ENCODE peak calls at places on chromosomes 4 and X, in seven cellular contexts. One of them, this sample, is unnamed.

GRCh38 chrX:131571348-131571747 is 27.5 kb downstream of the OR13H1 start:
- DNase-seq in stimulated activated CD4-positive, alpha-beta T cell treated with anti-CD3 and anti-CD28 coated beads, Interleukin-1b, Interleukin-23, amount 100 ng/mL, for 24 hours: no peak
- DNase-seq in posterior cingulate gyrus: no peak
- DNase-seq in M059J: peak
- DNase-seq in IMR-90: no peak
- DNase-seq in kidney glomerular epithelial cell: no peak
- DNase-seq in naive thymus-derived CD8-positive, alpha-beta T cell: no peak
- DNase-seq in this sample: no peak

GRCh38 chr4:121656269-121656641 is 40.5 kb downstream of the ANXA5 start:
- DNase-seq in stimulated activated CD4-positive, alpha-beta T cell treated with anti-CD3 and anti-CD28 coated beads, Interleukin-1b, Interleukin-23, amount 100 ng/mL, for 24 hours: no peak
- DNase-seq in posterior cingulate gyrus: no peak
- DNase-seq in M059J: peak
- DNase-seq in IMR-90: peak
- DNase-seq in kidney glomerular epithelial cell: peak
- DNase-seq in naive thymus-derived CD8-positive, alpha-beta T cell: no peak
- DNase-seq in this sample: no peak

GRCh38 chrX:155048997-155049619 is 21.8 kb downstream of the CMC4 start:
- DNase-seq in stimulated activated CD4-positive, alpha-beta T cell treated with anti-CD3 and anti-CD28 coated beads, Interleukin-1b, Interleukin-23, amount 100 ng/mL, for 24 hours: no peak
- DNase-seq in posterior cingulate gyrus: no peak
- DNase-seq in M059J: peak
- DNase-seq in IMR-90: peak
- DNase-seq in kidney glomerular epithelial cell: no peak
- DNase-seq in naive thymus-derived CD8-positive, alpha-beta T cell: peak
- DNase-seq in this sample: peak

GRCh38 chrX:17291998-17292658 is 82.9 kb upstream of the NHS start:
- DNase-seq in stimulated activated CD4-positive, alpha-beta T cell treated with anti-CD3 and anti-CD28 coated beads, Interleukin-1b, Interleukin-23, amount 100 ng/mL, for 24 hours: no peak
- DNase-seq in posterior cingulate gyrus: no peak
- DNase-seq in M059J: no peak
- DNase-seq in IMR-90: no peak
- DNase-seq in kidney glomerular epithelial cell: no peak
- DNase-seq in naive thymus-derived CD8-positive, alpha-beta T cell: no peak
- DNase-seq in this sample: no peak

GRCh38 chrX:153708415-153708814 is 15.8 kb downstream of the BCAP31 start:
- DNase-seq in stimulated activated CD4-positive, alpha-beta T cell treated with anti-CD3 and anti-CD28 coated beads, Interleukin-1b, Interleukin-23, amount 100 ng/mL, for 24 hours: no peak
- DNase-seq in posterior cingulate gyrus: peak
- DNase-seq in M059J: peak
- DNase-seq in IMR-90: peak
- DNase-seq in kidney glomerular epithelial cell: peak
- DNase-seq in naive thymus-derived CD8-positive, alpha-beta T cell: no peak
- DNase-seq in this sample: no peak

GRCh38 chrX:56764153-56764974 is 35.3 kb downstream of the NBDY start:
- DNase-seq in stimulated activated CD4-positive, alpha-beta T cell treated with anti-CD3 and anti-CD28 coated beads, Interleukin-1b, Interleukin-23, amount 100 ng/mL, for 24 hours: peak
- DNase-seq in posterior cingulate gyrus: peak
- DNase-seq in M059J: peak
- DNase-seq in IMR-90: peak
- DNase-seq in kidney glomerular epithelial cell: no peak
- DNase-seq in naive thymus-derived CD8-positive, alpha-beta T cell: peak
- DNase-seq in this sample: peak

GRCh38 chr4:71004281-71004851 is 10.9 kb downstream of the DCK start:
- DNase-seq in stimulated activated CD4-positive, alpha-beta T cell treated with anti-CD3 and anti-CD28 coated beads, Interleukin-1b, Interleukin-23, amount 100 ng/mL, for 24 hours: no peak
- DNase-seq in posterior cingulate gyrus: no peak
- DNase-seq in M059J: no peak
- DNase-seq in IMR-90: no peak
- DNase-seq in kidney glomerular epithelial cell: no peak
- DNase-seq in naive thymus-derived CD8-positive, alpha-beta T cell: peak
- DNase-seq in this sample: peak

GRCh38 chr4:16897991-16898827 is at the start of gene LDB2:
- DNase-seq in stimulated activated CD4-positive, alpha-beta T cell treated with anti-CD3 and anti-CD28 coated beads, Interleukin-1b, Interleukin-23, amount 100 ng/mL, for 24 hours: no peak
- DNase-seq in posterior cingulate gyrus: peak
- DNase-seq in M059J: peak
- DNase-seq in IMR-90: peak
- DNase-seq in kidney glomerular epithelial cell: peak
- DNase-seq in naive thymus-derived CD8-positive, alpha-beta T cell: no peak
- DNase-seq in this sample: no peak

GRCh38 chr4:53553486-53554210 is 37.6 kb downstream of the LNX1 start:
- DNase-seq in stimulated activated CD4-positive, alpha-beta T cell treated with anti-CD3 and anti-CD28 coated beads, Interleukin-1b, Interleukin-23, amount 100 ng/mL, for 24 hours: no peak
- DNase-seq in posterior cingulate gyrus: no peak
- DNase-seq in M059J: no peak
- DNase-seq in IMR-90: no peak
- DNase-seq in kidney glomerular epithelial cell: no peak
- DNase-seq in naive thymus-derived CD8-positive, alpha-beta T cell: no peak
- DNase-seq in this sample: no peak

GRCh38 chr4:138175337-138175794 is 66.8 kb downstream of the SLC7A11 start:
- DNase-seq in stimulated activated CD4-positive, alpha-beta T cell treated with anti-CD3 and anti-CD28 coated beads, Interleukin-1b, Interleukin-23, amount 100 ng/mL, for 24 hours: no peak
- DNase-seq in posterior cingulate gyrus: no peak
- DNase-seq in M059J: peak
- DNase-seq in IMR-90: peak
- DNase-seq in kidney glomerular epithelial cell: peak
- DNase-seq in naive thymus-derived CD8-positive, alpha-beta T cell: no peak
- DNase-seq in this sample: no peak

GRCh38 chrX:7934026-7934425 is 6.8 kb upstream of the PNPLA4 start:
- DNase-seq in stimulated activated CD4-positive, alpha-beta T cell treated with anti-CD3 and anti-CD28 coated beads, Interleukin-1b, Interleukin-23, amount 100 ng/mL, for 24 hours: no peak
- DNase-seq in posterior cingulate gyrus: no peak
- DNase-seq in M059J: no peak
- DNase-seq in IMR-90: no peak
- DNase-seq in kidney glomerular epithelial cell: no peak
- DNase-seq in naive thymus-derived CD8-positive, alpha-beta T cell: no peak
- DNase-seq in this sample: no peak

GRCh38 chrX:47148946-47149345 is 3.9 kb downstream of the RBM10 start:
- DNase-seq in stimulated activated CD4-positive, alpha-beta T cell treated with anti-CD3 and anti-CD28 coated beads, Interleukin-1b, Interleukin-23, amount 100 ng/mL, for 24 hours: no peak
- DNase-seq in posterior cingulate gyrus: no peak
- DNase-seq in M059J: peak
- DNase-seq in IMR-90: no peak
- DNase-seq in kidney glomerular epithelial cell: no peak
- DNase-seq in naive thymus-derived CD8-positive, alpha-beta T cell: no peak
- DNase-seq in this sample: no peak

GRCh38 chr4:149831656-149832208 is 16.1 kb upstream of the IQCM start:
- DNase-seq in stimulated activated CD4-positive, alpha-beta T cell treated with anti-CD3 and anti-CD28 coated beads, Interleukin-1b, Interleukin-23, amount 100 ng/mL, for 24 hours: no peak
- DNase-seq in posterior cingulate gyrus: no peak
- DNase-seq in M059J: no peak
- DNase-seq in IMR-90: no peak
- DNase-seq in kidney glomerular epithelial cell: no peak
- DNase-seq in naive thymus-derived CD8-positive, alpha-beta T cell: no peak
- DNase-seq in this sample: no peak

GRCh38 chr4:55947912-55948725 is 626 bp upstream of the CEP135 start:
- DNase-seq in stimulated activated CD4-positive, alpha-beta T cell treated with anti-CD3 and anti-CD28 coated beads, Interleukin-1b, Interleukin-23, amount 100 ng/mL, for 24 hours: no peak
- DNase-seq in posterior cingulate gyrus: no peak
- DNase-seq in M059J: peak
- DNase-seq in IMR-90: peak
- DNase-seq in kidney glomerular epithelial cell: peak
- DNase-seq in naive thymus-derived CD8-positive, alpha-beta T cell: peak
- DNase-seq in this sample: peak

GRCh38 chrX:152138388-152138784 is at the start of gene MAGEA10:
- DNase-seq in stimulated activated CD4-positive, alpha-beta T cell treated with anti-CD3 and anti-CD28 coated beads, Interleukin-1b, Interleukin-23, amount 100 ng/mL, for 24 hours: no peak
- DNase-seq in posterior cingulate gyrus: no peak
- DNase-seq in M059J: peak
- DNase-seq in IMR-90: no peak
- DNase-seq in kidney glomerular epithelial cell: no peak
- DNase-seq in naive thymus-derived CD8-positive, alpha-beta T cell: no peak
- DNase-seq in this sample: no peak

GRCh38 chr4:119027815-119028214 is 107.8 kb upstream of the MYOZ2 start:
- DNase-seq in stimulated activated CD4-positive, alpha-beta T cell treated with anti-CD3 and anti-CD28 coated beads, Interleukin-1b, Interleukin-23, amount 100 ng/mL, for 24 hours: no peak
- DNase-seq in posterior cingulate gyrus: no peak
- DNase-seq in M059J: no peak
- DNase-seq in IMR-90: no peak
- DNase-seq in kidney glomerular epithelial cell: no peak
- DNase-seq in naive thymus-derived CD8-positive, alpha-beta T cell: no peak
- DNase-seq in this sample: no peak

GRCh38 chr4:127211377-127212268 is 421.1 kb upstream of the INTU start:
- DNase-seq in stimulated activated CD4-positive, alpha-beta T cell treated with anti-CD3 and anti-CD28 coated beads, Interleukin-1b, Interleukin-23, amount 100 ng/mL, for 24 hours: no peak
- DNase-seq in posterior cingulate gyrus: no peak
- DNase-seq in M059J: no peak
- DNase-seq in IMR-90: no peak
- DNase-seq in kidney glomerular epithelial cell: no peak
- DNase-seq in naive thymus-derived CD8-positive, alpha-beta T cell: no peak
- DNase-seq in this sample: no peak

GRCh38 chr4:150390531-150390910 is 191.4 kb upstream of the MAB21L2 start:
- DNase-seq in stimulated activated CD4-positive, alpha-beta T cell treated with anti-CD3 and anti-CD28 coated beads, Interleukin-1b, Interleukin-23, amount 100 ng/mL, for 24 hours: no peak
- DNase-seq in posterior cingulate gyrus: no peak
- DNase-seq in M059J: no peak
- DNase-seq in IMR-90: no peak
- DNase-seq in kidney glomerular epithelial cell: no peak
- DNase-seq in naive thymus-derived CD8-positive, alpha-beta T cell: no peak
- DNase-seq in this sample: no peak

GRCh38 chrX:39020051-39020669 is 218.9 kb downstream of the MID1IP1 start:
- DNase-seq in stimulated activated CD4-positive, alpha-beta T cell treated with anti-CD3 and anti-CD28 coated beads, Interleukin-1b, Interleukin-23, amount 100 ng/mL, for 24 hours: no peak
- DNase-seq in posterior cingulate gyrus: no peak
- DNase-seq in M059J: no peak
- DNase-seq in IMR-90: no peak
- DNase-seq in kidney glomerular epithelial cell: no peak
- DNase-seq in naive thymus-derived CD8-positive, alpha-beta T cell: no peak
- DNase-seq in this sample: no peak

GRCh38 chr4:41533685-41534084 is 4.3 kb upstream of the LIMCH1 start:
- DNase-seq in stimulated activated CD4-positive, alpha-beta T cell treated with anti-CD3 and anti-CD28 coated beads, Interleukin-1b, Interleukin-23, amount 100 ng/mL, for 24 hours: no peak
- DNase-seq in posterior cingulate gyrus: no peak
- DNase-seq in M059J: peak
- DNase-seq in IMR-90: no peak
- DNase-seq in kidney glomerular epithelial cell: no peak
- DNase-seq in naive thymus-derived CD8-positive, alpha-beta T cell: no peak
- DNase-seq in this sample: no peak

GRCh38 chr4:180751009-180751408 is 1492.2 kb upstream of the TENM3 start:
- DNase-seq in stimulated activated CD4-positive, alpha-beta T cell treated with anti-CD3 and anti-CD28 coated beads, Interleukin-1b, Interleukin-23, amount 100 ng/mL, for 24 hours: no peak
- DNase-seq in posterior cingulate gyrus: no peak
- DNase-seq in M059J: peak
- DNase-seq in IMR-90: peak
- DNase-seq in kidney glomerular epithelial cell: no peak
- DNase-seq in naive thymus-derived CD8-positive, alpha-beta T cell: no peak
- DNase-seq in this sample: no peak

GRCh38 chrX:48933757-48934156 is 14.9 kb upstream of the PIM2 start:
- DNase-seq in stimulated activated CD4-positive, alpha-beta T cell treated with anti-CD3 and anti-CD28 coated beads, Interleukin-1b, Interleukin-23, amount 100 ng/mL, for 24 hours: no peak
- DNase-seq in posterior cingulate gyrus: no peak
- DNase-seq in M059J: no peak
- DNase-seq in IMR-90: no peak
- DNase-seq in kidney glomerular epithelial cell: no peak
- DNase-seq in naive thymus-derived CD8-positive, alpha-beta T cell: no peak
- DNase-seq in this sample: no peak

GRCh38 chr4:62344915-62345314 is 1144.8 kb downstream of the ADGRL3 start:
- DNase-seq in stimulated activated CD4-positive, alpha-beta T cell treated with anti-CD3 and anti-CD28 coated beads, Interleukin-1b, Interleukin-23, amount 100 ng/mL, for 24 hours: no peak
- DNase-seq in posterior cingulate gyrus: no peak
- DNase-seq in M059J: no peak
- DNase-seq in IMR-90: no peak
- DNase-seq in kidney glomerular epithelial cell: no peak
- DNase-seq in naive thymus-derived CD8-positive, alpha-beta T cell: no peak
- DNase-seq in this sample: no peak

GRCh38 chrX:36357855-36358254 is 438.3 kb downstream of the CFAP47 start:
- DNase-seq in stimulated activated CD4-positive, alpha-beta T cell treated with anti-CD3 and anti-CD28 coated beads, Interleukin-1b, Interleukin-23, amount 100 ng/mL, for 24 hours: no peak
- DNase-seq in posterior cingulate gyrus: no peak
- DNase-seq in M059J: no peak
- DNase-seq in IMR-90: no peak
- DNase-seq in kidney glomerular epithelial cell: no peak
- DNase-seq in naive thymus-derived CD8-positive, alpha-beta T cell: no peak
- DNase-seq in this sample: no peak

GRCh38 chr4:156723951-156724668 is 247.5 kb downstream of the PDGFC start:
- DNase-seq in stimulated activated CD4-positive, alpha-beta T cell treated with anti-CD3 and anti-CD28 coated beads, Interleukin-1b, Interleukin-23, amount 100 ng/mL, for 24 hours: no peak
- DNase-seq in posterior cingulate gyrus: no peak
- DNase-seq in M059J: no peak
- DNase-seq in IMR-90: no peak
- DNase-seq in kidney glomerular epithelial cell: no peak
- DNase-seq in naive thymus-derived CD8-positive, alpha-beta T cell: no peak
- DNase-seq in this sample: no peak

GRCh38 chr4:86898562-86898961 is 6.3 kb upstream of the C4orf36 start:
- DNase-seq in stimulated activated CD4-positive, alpha-beta T cell treated with anti-CD3 and anti-CD28 coated beads, Interleukin-1b, Interleukin-23, amount 100 ng/mL, for 24 hours: no peak
- DNase-seq in posterior cingulate gyrus: no peak
- DNase-seq in M059J: peak
- DNase-seq in IMR-90: peak
- DNase-seq in kidney glomerular epithelial cell: no peak
- DNase-seq in naive thymus-derived CD8-positive, alpha-beta T cell: no peak
- DNase-seq in this sample: no peak

GRCh38 chr4:18533262-18533775 is 511.8 kb upstream of the LCORL start:
- DNase-seq in stimulated activated CD4-positive, alpha-beta T cell treated with anti-CD3 and anti-CD28 coated beads, Interleukin-1b, Interleukin-23, amount 100 ng/mL, for 24 hours: no peak
- DNase-seq in posterior cingulate gyrus: no peak
- DNase-seq in M059J: no peak
- DNase-seq in IMR-90: no peak
- DNase-seq in kidney glomerular epithelial cell: no peak
- DNase-seq in naive thymus-derived CD8-positive, alpha-beta T cell: no peak
- DNase-seq in this sample: no peak

GRCh38 chrX:34300871-34301270 is 168.8 kb upstream of the FAM47A start:
- DNase-seq in stimulated activated CD4-positive, alpha-beta T cell treated with anti-CD3 and anti-CD28 coated beads, Interleukin-1b, Interleukin-23, amount 100 ng/mL, for 24 hours: no peak
- DNase-seq in posterior cingulate gyrus: no peak
- DNase-seq in M059J: peak
- DNase-seq in IMR-90: peak
- DNase-seq in kidney glomerular epithelial cell: peak
- DNase-seq in naive thymus-derived CD8-positive, alpha-beta T cell: peak
- DNase-seq in this sample: no peak

This sample was measured in effector memory CD8-positive, alpha-beta T cell.